ENCODE peak calls at places on chromosomes 5 and 9, in ten cellular contexts. B is pancreas, O is ovary, M is dorsolateral prefrontal cortex, S is right lobe of liver, R is fibroblast of villous mesenchyme, E is gastrocnemius medialis, Z is GM13976, Y is GM12878, P is endothelial cell. T is an unnamed sample.

GRCh38 chr5:149129181-149129580 is 12.1 kb upstream of the ABLIM3 start:
- DNase-seq in S (no peak), Z (no peak), P (no peak), Y (no peak), R (no peak), M (no peak), E (no peak), B (no peak), O (no peak), T (no peak)

GRCh38 chr9:14452539-14452938 is 138.6 kb upstream of the NFIB start:
- DNase-seq in Z (no peak), P (no peak), O (no peak), M (no peak), R (no peak), B (no peak), S (no peak), E (no peak), Y (no peak), T (no peak)

GRCh38 chr9:4798281-4798680 is 5.5 kb downstream of the RCL1 start:
- DNase-seq in M (no peak), O (no peak), B (no peak), P (no peak), Y (no peak), E (no peak), R (no peak), Z (no peak), S (no peak), T (no peak)

GRCh38 chr9:82601272-82601835 is 461.6 kb downstream of the RASEF start:
- DNase-seq in Y (no peak), B (no peak), Z (no peak), P (no peak), R (peak), S (no peak), O (no peak), E (no peak), M (no peak), T (no peak)

GRCh38 chr9:133199648-133200321 is 9.3 kb downstream of the OBP2B start:
- DNase-seq in M (no peak), B (peak), S (peak), R (no peak), Z (no peak), O (peak), Y (no peak), P (no peak), E (peak), T (no peak)

GRCh38 chr5:58135571-58136335 is 324.1 kb downstream of the PLK2 start:
- DNase-seq in M (no peak), B (no peak), R (peak), Z (no peak), O (no peak), Y (no peak), E (no peak), P (no peak), S (no peak), T (no peak)

GRCh38 chr9:107176701-107177100 is 106.4 kb upstream of the RAD23B start:
- DNase-seq in B (no peak), O (no peak), S (no peak), Y (no peak), E (no peak), Z (no peak), R (peak), P (no peak), M (no peak), T (no peak)

GRCh38 chr5:143219696-143220095 is 183.8 kb downstream of the NR3C1 start:
- DNase-seq in Y (no peak), M (no peak), P (no peak), Z (no peak), S (no peak), B (no peak), O (no peak), R (peak), E (no peak), T (no peak)

GRCh38 chr5:59583151-59583809 is 310.2 kb downstream of the PDE4D start:
- DNase-seq in B (no peak), R (peak), M (no peak), E (no peak), O (no peak), S (no peak), P (no peak), Z (no peak), Y (no peak), T (no peak)

GRCh38 chr5:175464414-175465233 is 13.7 kb upstream of the SFXN1 start:
- DNase-seq in E (no peak), Z (peak), M (no peak), O (no peak), Y (no peak), B (no peak), P (peak), R (peak), S (peak), T (no peak)

GRCh38 chr9:16154570-16155078 is 601.8 kb downstream of the CCDC171 start:
- DNase-seq in Y (no peak), E (no peak), O (peak), B (no peak), S (no peak), R (no peak), Z (peak), M (no peak), P (peak), T (no peak)
- TF ChIP-seq CTCF in Y (peak), E (no peak), O (no peak), B (peak), S (peak), R (no peak), Z (no peak), M (no peak), P (no peak), T (peak)

DNA sequence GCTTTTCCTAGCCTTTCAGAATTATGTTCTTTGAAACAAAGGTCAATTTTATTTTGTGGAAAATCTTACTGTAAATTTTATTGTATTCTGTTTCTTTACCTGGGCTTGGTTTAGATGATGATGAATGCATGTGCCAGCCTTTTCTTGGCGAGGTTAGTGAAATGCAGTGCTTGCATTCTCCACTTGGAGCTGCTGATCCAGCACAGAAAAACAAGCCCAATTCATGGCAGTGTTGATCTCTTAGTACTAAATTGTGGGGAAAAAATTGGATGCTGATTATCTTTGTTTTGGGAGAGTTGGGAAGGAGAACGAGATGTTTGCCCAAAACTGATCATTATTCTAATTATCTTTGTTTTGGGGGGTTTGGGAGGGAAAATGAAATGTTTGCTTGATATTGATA is 3.7 kb downstream of the HABP4 start:
- DNase-seq in E (no peak), S (no peak), O (no peak), B (no peak), P (no peak), Y (no peak), M (no peak), R (no peak), Z (no peak), T (no peak)
- TF ChIP-seq CTCF in E (peak), S (peak), O (no peak), B (no peak), P (no peak), Y (peak), M (peak), R (peak), Z (peak), T (no peak)

GRCh38 chr9:89048611-89049010 is 57.3 kb downstream of the S1PR3 start:
- DNase-seq in E (no peak), O (no peak), Y (no peak), Z (no peak), B (no peak), S (no peak), R (no peak), M (no peak), P (no peak), T (no peak)
- TF ChIP-seq CTCF in E (no peak), O (no peak), Y (no peak), Z (no peak), B (no peak), S (no peak), R (no peak), M (no peak), P (no peak), T (no peak)

GRCh38 chr9:129131300-129132145 is 20.3 kb downstream of the PTPA start:
- DNase-seq in Z (peak), O (peak), Y (no peak), P (peak), S (peak), B (peak), E (peak), R (peak), M (peak), T (peak)
- TF ChIP-seq CTCF in Z (peak), O (peak), Y (peak), P (peak), S (peak), B (peak), E (peak), R (peak), M (peak), T (peak)

GRCh38 chr9:129102095-129102525 is 8.5 kb downstream of the CRAT start:
- DNase-seq in E (no peak), Z (no peak), Y (no peak), M (no peak), O (no peak), P (no peak), S (no peak), R (no peak), B (no peak), T (no peak)

GRCh38 chr9:129101279-129101678 is 9.3 kb downstream of the CRAT start:
- DNase-seq in R (no peak), Z (no peak), S (no peak), B (no peak), Y (no peak), O (no peak), E (no peak), M (no peak), P (no peak), T (no peak)

GRCh38 chr9:129104051-129104450 is 6.5 kb downstream of the CRAT start:
- DNase-seq in M (no peak), R (no peak), E (no peak), S (no peak), Z (no peak), O (no peak), P (no peak), B (no peak), Y (no peak), T (no peak)

GRCh38 chr9:129103595-129103965 is 7.0 kb downstream of the CRAT start:
- DNase-seq in O (no peak), R (no peak), Y (no peak), P (no peak), Z (no peak), E (peak), B (no peak), M (no peak), S (no peak), T (no peak)

GRCh38 chr9:129102791-129103594 is 7.6 kb downstream of the CRAT start:
- DNase-seq in P (peak), B (peak), M (peak), Y (no peak), O (peak), S (no peak), Z (peak), E (peak), R (peak), T (peak)
- TF ChIP-seq CTCF in P (peak), B (no peak), M (peak), Y (peak), O (no peak), S (peak), Z (peak), E (peak), R (peak), T (peak)

T was measured in D721Med.